ENCODE peak calls at places on chromosomes 16 and 17, in eight cellular contexts. A is CD8-positive, alpha-beta T cell; I is ovary; K is cardiac fibroblast; J is mammary epithelial cell; L is psoas muscle; C is activated CD8-positive, alpha-beta T cell treated with anti-CD3 and anti-CD28 coated beads for 36 hours; N is B cell. O is an unnamed sample.

GRCh38 chr17:15274017-15274416 is 8.9 kb upstream of the PMP22 start:
- DNase-seq in I (no peak), A (no peak), J (no peak), C (no peak), K (no peak), L (no peak), N (no peak), O (no peak)

GRCh38 chr16:8887952-8888560 is 5.9 kb downstream of the LITAFD start:
- DNase-seq in J (no peak), N (no peak), K (peak; percentile 74), L (peak; percentile 93), A (no peak), I (peak; percentile 54), C (no peak), O (no peak)

GRCh38 chr16:57244463-57244766 is 644 bp upstream of the ARL2BP start:
- DNase-seq in K (no peak), C (no peak), A (no peak), I (no peak), J (no peak), N (no peak), L (no peak), O (no peak)

GRCh38 chr17:43601280-43602050 is 55.3 kb upstream of the ETV4 start:
- DNase-seq in K (peak; percentile 33), J (no peak), C (no peak), I (no peak), A (no peak), L (peak; percentile 41), N (no peak), O (no peak)

GRCh38 chr17:77320046-77320445 is 179.3 kb downstream of the SEC14L1 start:
- DNase-seq in J (peak; percentile 50), C (no peak), K (peak; percentile 83), L (peak; percentile 56), I (peak; percentile 48), N (peak; percentile 21), A (no peak), O (no peak)

GRCh38 chr17:72465191-72466024 is 344.6 kb downstream of the SOX9 start:
- DNase-seq in L (no peak), J (peak; percentile 99), I (no peak), C (no peak), K (peak; percentile 90), A (no peak), N (no peak), O (no peak)

GRCh38 chr16:3959148-3959547 is 78.6 kb upstream of the CREBBP start:
- DNase-seq in L (no peak), N (no peak), C (no peak), K (peak; percentile 77), A (no peak), J (peak; percentile 43), I (no peak), O (no peak)

GRCh38 chr17:40068584-40068916 is 5.8 kb downstream of the THRA start:
- DNase-seq in A (no peak), J (no peak), K (no peak), N (no peak), I (no peak), C (no peak), L (no peak), O (no peak)

GRCh38 chr17:28763804-28764266 is 20.0 kb downstream of the TRAF4 start:
- DNase-seq in C (peak; percentile 93), K (peak; percentile 88), L (peak; percentile 67), J (peak; percentile 52), I (no peak), A (peak; percentile 64), N (peak; percentile 84), O (peak; percentile 51)

GRCh38 chr17:60941028-60941427 is 263.4 kb downstream of the BCAS3 start:
- DNase-seq in K (peak; percentile 91), N (no peak), I (no peak), C (no peak), L (peak; percentile 21), A (no peak), J (peak; percentile 65), O (no peak)

GRCh38 chr17:1344521-1344920 is 55.5 kb downstream of the YWHAE start:
- DNase-seq in C (no peak), L (no peak), A (no peak), J (no peak), N (no peak), K (no peak), I (no peak), O (no peak)

GRCh38 chr17:78490156-78490555 is 87.0 kb downstream of the DNAH17 start:
- DNase-seq in A (no peak), N (no peak), K (no peak), J (no peak), L (no peak), I (no peak), C (no peak), O (no peak)

GRCh38 chr17:18026408-18026776 is 12.6 kb downstream of the ATPAF2 start:
- DNase-seq in A (peak; percentile 28), L (peak; percentile 29), I (no peak), C (peak; percentile 63), N (no peak), J (peak; percentile 68), K (peak; percentile 71), O (no peak)

GRCh38 chr17:48624544-48625501 is 1.3 kb downstream of the HOXB9 start:
- DNase-seq in A (no peak), K (no peak), I (no peak), C (peak; percentile 46), J (no peak), N (no peak), L (no peak), O (no peak)

GRCh38 chr17:72735602-72736001 is 356.9 kb downstream of the SLC39A11 start:
- DNase-seq in C (no peak), N (no peak), I (peak; percentile 1), L (no peak), J (no peak), A (no peak), K (no peak), O (no peak)

GRCh38 chr17:39605492-39606433 is 2.0 kb downstream of the NEUROD2 start:
- DNase-seq in N (no peak), A (no peak), K (peak; percentile 36), J (peak; percentile 61), I (no peak), L (no peak), C (peak; percentile 40), O (no peak)

GRCh38 chr17:41631890-41632269 is 7.5 kb upstream of the KRT17 start:
- DNase-seq in J (no peak), K (no peak), I (no peak), A (no peak), N (no peak), L (no peak), C (no peak), O (no peak)

GRCh38 chr16:51180719-51181494 is 29.8 kb upstream of the SALL1 start:
- DNase-seq in C (no peak), N (no peak), L (no peak), A (no peak), I (no peak), J (no peak), K (no peak), O (no peak)

GRCh38 chr17:62860962-62861873 is 53.1 kb upstream of the MARCHF10 start:
- DNase-seq in L (no peak), N (no peak), K (peak; percentile 46), J (no peak), C (no peak), A (no peak), I (no peak), O (no peak)

GRCh38 chr17:77858291-77859034 is 100.0 kb upstream of the TNRC6C start:
- DNase-seq in I (no peak), L (no peak), J (no peak), A (no peak), C (no peak), N (no peak), K (no peak), O (no peak)

GRCh38 chr17:81553018-81553615 is 964 bp upstream of the FAAP100 start:
- DNase-seq in A (peak; percentile 57), C (peak; percentile 97), N (peak; percentile 81), L (peak; percentile 77), K (peak; percentile 83), I (peak; percentile 72), J (peak; percentile 80), O (peak; percentile 89)
- TF ChIP-seq CTCF in A (no peak), C (no peak), N (no peak), L (no peak), K (no peak), I (no peak), J (no peak), O (peak; percentile 8)

GRCh38 chr17:6108987-6109386 is 38.8 kb downstream of the WSCD1 start:
- DNase-seq in A (no peak), K (no peak), J (no peak), N (no peak), L (no peak), I (no peak), C (no peak), O (no peak)
- TF ChIP-seq CTCF in A (no peak), K (no peak), J (no peak), N (no peak), L (no peak), I (no peak), C (no peak), O (no peak)

GRCh38 chr16:1689853-1690252 is 11.8 kb downstream of the JPT2 start:
- DNase-seq in C (no peak), A (no peak), N (no peak), I (no peak), J (no peak), L (no peak), K (no peak), O (no peak)

GRCh38 chr16:1690810-1691209 is 12.7 kb downstream of the JPT2 start:
- DNase-seq in J (no peak), L (no peak), C (no peak), N (no peak), I (no peak), K (no peak), A (no peak), O (no peak)

GRCh38 chr16:1688807-1689560 is 10.9 kb downstream of the JPT2 start:
- DNase-seq in A (no peak), K (peak; percentile 87), L (no peak), N (no peak), I (no peak), C (no peak), J (peak; percentile 96), O (no peak)

GRCh38 chr16:1691956-1692355 is 13.9 kb downstream of the JPT2 start:
- DNase-seq in I (no peak), K (peak; percentile 93), L (no peak), A (no peak), N (no peak), C (no peak), J (peak; percentile 91), O (no peak)

GRCh38 chr16:1691276-1691675 is 13.2 kb downstream of the JPT2 start:
- DNase-seq in N (no peak), I (no peak), J (peak; percentile 75), K (peak; percentile 62), L (no peak), C (no peak), A (no peak), O (no peak)
- TF ChIP-seq CTCF in N (no peak), I (no peak), J (peak; percentile 19), K (peak; percentile 37), L (no peak), C (no peak), A (no peak), O (no peak)

DNA sequence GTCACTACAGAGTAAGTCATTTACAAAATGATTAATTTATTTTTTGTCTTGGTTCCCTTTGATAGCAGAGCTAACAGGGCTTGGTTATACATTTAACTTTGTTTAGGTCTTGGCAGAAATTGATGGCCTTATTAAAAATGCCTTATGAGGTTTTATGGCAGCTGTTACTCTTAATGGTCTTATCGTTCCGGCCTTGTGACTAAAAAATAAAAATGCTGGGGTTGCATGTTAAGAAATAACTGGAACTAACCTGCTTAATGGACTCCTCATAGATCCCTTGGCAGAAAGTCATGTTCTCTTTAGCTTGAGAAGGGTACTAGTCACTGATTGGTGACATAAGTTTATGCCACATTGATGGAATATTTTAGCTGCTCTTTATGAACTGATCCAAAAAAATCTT is 18.3 kb downstream of the COX11 start:
- DNase-seq in I (no peak), K (no peak), J (no peak), L (no peak), C (no peak), A (no peak), N (no peak), O (no peak)
- TF ChIP-seq CTCF in I (no peak), K (no peak), J (no peak), L (no peak), C (no peak), A (no peak), N (no peak), O (no peak)

O was measured in D721Med.